ENCODE peak calls at places on chromosomes 4 and X, in eight cellular contexts. One of them, this sample, is unnamed.

GRCh38 chrX:41475611-41476241 is 28.6 kb downstream of the NYX start:
- DNase-seq in heart left ventricle: no peak
- DNase-seq in upper lobe of left lung: no peak
- DNase-seq in K562: no peak
- DNase-seq in A549: no peak
- DNase-seq in thyroid gland: no peak
- DNase-seq in HepG2: peak
- DNase-seq in IMR-90: no peak
- DNase-seq in this sample: no peak

GRCh38 chr4:99762728-99763127 is 53.9 kb upstream of the DAPP1 start:
- DNase-seq in IMR-90: no peak
- DNase-seq in heart left ventricle: no peak
- DNase-seq in A549: no peak
- DNase-seq in K562: no peak
- DNase-seq in upper lobe of left lung: no peak
- DNase-seq in thyroid gland: no peak
- DNase-seq in HepG2: no peak
- DNase-seq in this sample: no peak

GRCh38 chr4:183408791-183409190 is 35.6 kb upstream of the CDKN2AIP start:
- DNase-seq in IMR-90: no peak
- DNase-seq in heart left ventricle: no peak
- DNase-seq in HepG2: no peak
- DNase-seq in K562: no peak
- DNase-seq in A549: no peak
- DNase-seq in upper lobe of left lung: no peak
- DNase-seq in thyroid gland: no peak
- DNase-seq in this sample: no peak

GRCh38 chr4:121096629-121097028 is 24.3 kb upstream of the NDNF start:
- DNase-seq in heart left ventricle: no peak
- DNase-seq in HepG2: peak
- DNase-seq in A549: no peak
- DNase-seq in thyroid gland: no peak
- DNase-seq in upper lobe of left lung: no peak
- DNase-seq in IMR-90: peak
- DNase-seq in K562: no peak
- DNase-seq in this sample: no peak

GRCh38 chr4:30815685-30816084 is 95.5 kb downstream of the PCDH7 start:
- DNase-seq in upper lobe of left lung: no peak
- DNase-seq in thyroid gland: no peak
- DNase-seq in IMR-90: no peak
- DNase-seq in A549: no peak
- DNase-seq in K562: no peak
- DNase-seq in HepG2: no peak
- DNase-seq in heart left ventricle: no peak
- DNase-seq in this sample: no peak

GRCh38 chr4:113996599-113997177 is 17.2 kb upstream of the ARSJ start:
- DNase-seq in IMR-90: peak
- DNase-seq in HepG2: no peak
- DNase-seq in heart left ventricle: no peak
- DNase-seq in thyroid gland: no peak
- DNase-seq in K562: no peak
- DNase-seq in upper lobe of left lung: no peak
- DNase-seq in A549: no peak
- DNase-seq in this sample: no peak

GRCh38 chrX:22063284-22063683 is 31.2 kb downstream of the PHEX start:
- DNase-seq in K562: no peak
- DNase-seq in A549: no peak
- DNase-seq in heart left ventricle: no peak
- DNase-seq in IMR-90: no peak
- DNase-seq in HepG2: no peak
- DNase-seq in thyroid gland: peak
- DNase-seq in upper lobe of left lung: no peak
- DNase-seq in this sample: no peak

GRCh38 chr4:182204042-182204441 is 39.2 kb upstream of the TENM3 start:
- DNase-seq in HepG2: no peak
- DNase-seq in thyroid gland: no peak
- DNase-seq in IMR-90: no peak
- DNase-seq in K562: no peak
- DNase-seq in A549: no peak
- DNase-seq in heart left ventricle: no peak
- DNase-seq in upper lobe of left lung: no peak
- DNase-seq in this sample: no peak

GRCh38 chr4:118948545-118949144 is 60.0 kb downstream of the SYNPO2 start:
- DNase-seq in thyroid gland: no peak
- DNase-seq in A549: no peak
- DNase-seq in heart left ventricle: no peak
- DNase-seq in IMR-90: peak
- DNase-seq in K562: no peak
- DNase-seq in HepG2: no peak
- DNase-seq in upper lobe of left lung: no peak
- DNase-seq in this sample: no peak

GRCh38 chr4:54802336-54802735 is 144.6 kb downstream of the KIT start:
- DNase-seq in IMR-90: no peak
- DNase-seq in HepG2: no peak
- DNase-seq in thyroid gland: no peak
- DNase-seq in K562: no peak
- DNase-seq in upper lobe of left lung: no peak
- DNase-seq in A549: no peak
- DNase-seq in heart left ventricle: no peak
- DNase-seq in this sample: no peak

GRCh38 chr4:97987019-97987648 is 156.1 kb downstream of the STPG2 start:
- DNase-seq in HepG2: peak
- DNase-seq in heart left ventricle: no peak
- DNase-seq in A549: peak
- DNase-seq in upper lobe of left lung: no peak
- DNase-seq in thyroid gland: no peak
- DNase-seq in IMR-90: no peak
- DNase-seq in K562: no peak
- DNase-seq in this sample: no peak

GRCh38 chr4:111778543-111778942 is 366.7 kb upstream of the FAM241A start:
- DNase-seq in K562: no peak
- DNase-seq in upper lobe of left lung: no peak
- DNase-seq in heart left ventricle: no peak
- DNase-seq in thyroid gland: no peak
- DNase-seq in HepG2: no peak
- DNase-seq in IMR-90: no peak
- DNase-seq in A549: no peak
- DNase-seq in this sample: no peak

GRCh38 chr4:152166567-152166966 is 369.3 kb downstream of the FBXW7 start:
- DNase-seq in thyroid gland: no peak
- DNase-seq in heart left ventricle: no peak
- DNase-seq in HepG2: no peak
- DNase-seq in IMR-90: no peak
- DNase-seq in upper lobe of left lung: no peak
- DNase-seq in A549: no peak
- DNase-seq in K562: peak
- DNase-seq in this sample: no peak

GRCh38 chrX:40035726-40036125 is 62.0 kb downstream of the BCOR start:
- DNase-seq in upper lobe of left lung: no peak
- DNase-seq in K562: no peak
- DNase-seq in heart left ventricle: no peak
- DNase-seq in A549: no peak
- DNase-seq in IMR-90: no peak
- DNase-seq in HepG2: peak
- DNase-seq in thyroid gland: peak
- DNase-seq in this sample: no peak

GRCh38 chr4:77861500-77861899 is 1.1 kb upstream of the MRPL1 start:
- DNase-seq in K562: no peak
- DNase-seq in thyroid gland: no peak
- DNase-seq in upper lobe of left lung: no peak
- DNase-seq in HepG2: peak
- DNase-seq in A549: no peak
- DNase-seq in IMR-90: no peak
- DNase-seq in heart left ventricle: no peak
- DNase-seq in this sample: no peak

GRCh38 chr4:77859256-77859655 is 3.4 kb upstream of the MRPL1 start:
- DNase-seq in HepG2: no peak
- DNase-seq in heart left ventricle: no peak
- DNase-seq in A549: no peak
- DNase-seq in thyroid gland: no peak
- DNase-seq in K562: no peak
- DNase-seq in IMR-90: no peak
- DNase-seq in upper lobe of left lung: no peak
- DNase-seq in this sample: peak

GRCh38 chr4:77865259-77865658 is 2.6 kb downstream of the MRPL1 start:
- DNase-seq in thyroid gland: no peak
- DNase-seq in heart left ventricle: no peak
- DNase-seq in K562: no peak
- DNase-seq in A549: no peak
- DNase-seq in HepG2: no peak
- DNase-seq in IMR-90: no peak
- DNase-seq in upper lobe of left lung: no peak
- DNase-seq in this sample: no peak

DNA sequence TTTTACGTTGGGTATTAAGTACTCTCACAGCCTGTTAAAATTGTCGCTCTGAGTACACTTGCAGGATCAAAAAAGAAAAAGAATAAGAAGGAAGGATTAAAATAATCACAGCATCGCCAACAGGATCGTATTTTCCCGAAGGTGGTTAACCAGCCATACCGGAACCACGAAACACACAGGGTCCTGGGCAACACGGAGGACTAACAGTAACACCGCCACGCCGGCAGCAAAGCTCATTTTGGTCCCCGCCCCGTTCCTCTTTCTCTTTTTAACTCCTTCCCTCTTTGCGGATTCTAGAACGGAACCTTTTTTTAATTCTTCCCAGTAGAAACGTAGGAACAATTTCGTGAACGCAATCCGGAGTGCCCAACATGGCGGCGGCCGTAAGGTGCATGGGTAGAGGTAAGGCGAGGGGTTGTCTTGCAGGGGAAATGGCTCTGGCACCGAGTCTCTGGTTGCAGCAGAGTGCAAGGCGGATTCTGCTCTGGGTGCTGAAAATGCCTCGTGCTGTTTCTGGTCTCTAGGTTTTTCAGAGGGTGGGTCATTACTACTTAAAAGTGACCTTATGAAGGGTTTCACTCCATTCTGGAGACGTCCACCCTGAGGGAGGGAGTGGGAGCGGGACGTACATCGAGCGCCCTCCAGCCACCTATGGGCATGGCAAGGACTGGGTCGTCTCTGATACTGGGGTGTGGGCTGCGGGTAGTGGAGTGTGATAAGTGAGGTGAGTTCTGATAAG is at the start of gene MRPL1:
- DNase-seq in HepG2: peak
- DNase-seq in heart left ventricle: peak
- DNase-seq in K562: peak
- DNase-seq in IMR-90: peak
- DNase-seq in thyroid gland: peak
- DNase-seq in upper lobe of left lung: peak
- DNase-seq in A549: peak
- DNase-seq in this sample: peak
- TF ChIP-seq POLR2A in HepG2: peak
- TF ChIP-seq POLR2A in heart left ventricle: peak
- TF ChIP-seq POLR2A in K562: peak
- TF ChIP-seq POLR2A in IMR-90: peak
- TF ChIP-seq POLR2A in thyroid gland: no peak
- TF ChIP-seq POLR2A in upper lobe of left lung: no peak
- TF ChIP-seq POLR2A in A549: peak
- TF ChIP-seq POLR2A in this sample: peak

GRCh38 chr4:137531951-137532868 is at the start of gene PCDH18:
- DNase-seq in A549: no peak
- DNase-seq in heart left ventricle: peak
- DNase-seq in K562: no peak
- DNase-seq in upper lobe of left lung: no peak
- DNase-seq in IMR-90: peak
- DNase-seq in thyroid gland: peak
- DNase-seq in HepG2: no peak
- DNase-seq in this sample: peak
- TF ChIP-seq POLR2A in A549: no peak
- TF ChIP-seq POLR2A in heart left ventricle: peak
- TF ChIP-seq POLR2A in K562: no peak
- TF ChIP-seq POLR2A in upper lobe of left lung: no peak
- TF ChIP-seq POLR2A in IMR-90: peak
- TF ChIP-seq POLR2A in thyroid gland: no peak
- TF ChIP-seq POLR2A in HepG2: no peak
- TF ChIP-seq POLR2A in this sample: no peak

GRCh38 chrX:46204721-46205422 is 340.3 kb downstream of the ZNF674 start:
- DNase-seq in thyroid gland: no peak
- DNase-seq in IMR-90: no peak
- DNase-seq in K562: no peak
- DNase-seq in heart left ventricle: no peak
- DNase-seq in A549: no peak
- DNase-seq in HepG2: no peak
- DNase-seq in upper lobe of left lung: no peak
- DNase-seq in this sample: no peak

GRCh38 chrX:46200423-46200822 is 344.8 kb downstream of the ZNF674 start:
- DNase-seq in thyroid gland: no peak
- DNase-seq in heart left ventricle: no peak
- DNase-seq in upper lobe of left lung: no peak
- DNase-seq in A549: no peak
- DNase-seq in IMR-90: no peak
- DNase-seq in HepG2: no peak
- DNase-seq in K562: no peak
- DNase-seq in this sample: no peak

GRCh38 chrX:46198858-46199257 is 346.4 kb downstream of the ZNF674 start:
- DNase-seq in upper lobe of left lung: no peak
- DNase-seq in thyroid gland: no peak
- DNase-seq in IMR-90: no peak
- DNase-seq in K562: no peak
- DNase-seq in HepG2: peak
- DNase-seq in heart left ventricle: no peak
- DNase-seq in A549: no peak
- DNase-seq in this sample: no peak

GRCh38 chrX:46208225-46208854 is 336.9 kb downstream of the ZNF674 start:
- DNase-seq in K562: no peak
- DNase-seq in IMR-90: no peak
- DNase-seq in upper lobe of left lung: no peak
- DNase-seq in HepG2: no peak
- DNase-seq in A549: no peak
- DNase-seq in thyroid gland: no peak
- DNase-seq in heart left ventricle: no peak
- DNase-seq in this sample: no peak

DNA sequence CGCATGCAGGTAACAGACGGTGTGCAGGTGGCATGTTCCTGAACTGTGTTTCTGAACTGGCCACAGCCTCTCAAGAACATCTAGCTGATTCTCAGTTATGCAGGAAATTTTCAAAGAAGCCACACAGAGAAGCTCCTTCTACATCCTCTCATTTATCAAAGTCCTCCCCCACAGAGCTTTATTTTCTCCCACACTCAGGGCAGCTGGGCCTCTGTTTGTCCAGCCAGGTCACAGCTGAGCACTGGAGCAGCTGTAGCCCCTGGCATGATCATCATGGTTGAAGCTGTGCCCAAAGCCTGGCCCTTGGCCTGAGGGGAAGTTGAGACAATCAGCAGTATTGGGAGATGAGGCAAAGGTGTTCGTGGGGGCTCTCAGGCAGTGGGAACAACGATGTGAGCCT is 342.1 kb downstream of the ZNF674 start:
- DNase-seq in IMR-90: no peak
- DNase-seq in upper lobe of left lung: no peak
- DNase-seq in HepG2: no peak
- DNase-seq in thyroid gland: no peak
- DNase-seq in K562: no peak
- DNase-seq in A549: no peak
- DNase-seq in heart left ventricle: no peak
- DNase-seq in this sample: no peak
- TF ChIP-seq POLR2A in IMR-90: no peak
- TF ChIP-seq POLR2A in upper lobe of left lung: no peak
- TF ChIP-seq POLR2A in HepG2: no peak
- TF ChIP-seq POLR2A in thyroid gland: no peak
- TF ChIP-seq POLR2A in K562: no peak
- TF ChIP-seq POLR2A in A549: no peak
- TF ChIP-seq POLR2A in heart left ventricle: no peak
- TF ChIP-seq POLR2A in this sample: no peak

GRCh38 chrX:57155171-57155570 is 18.0 kb upstream of the SPIN2A start:
- DNase-seq in IMR-90: no peak
- DNase-seq in K562: no peak
- DNase-seq in HepG2: no peak
- DNase-seq in heart left ventricle: no peak
- DNase-seq in thyroid gland: no peak
- DNase-seq in upper lobe of left lung: no peak
- DNase-seq in A549: no peak
- DNase-seq in this sample: no peak
- TF ChIP-seq POLR2A in IMR-90: no peak
- TF ChIP-seq POLR2A in K562: no peak
- TF ChIP-seq POLR2A in HepG2: no peak
- TF ChIP-seq POLR2A in heart left ventricle: no peak
- TF ChIP-seq POLR2A in thyroid gland: no peak
- TF ChIP-seq POLR2A in upper lobe of left lung: no peak
- TF ChIP-seq POLR2A in A549: no peak
- TF ChIP-seq POLR2A in this sample: no peak